ENCODE peak calls at places on chromosomes 6 and 20, in four cellular contexts. Q, Y, C and Z are unnamed samples. For H3K9me3, the result is how much of the 10 kb centered on the place peaks cover.

GRCh38 chr20:10680571-10680970 is 6.8 kb upstream of the JAG1 start:
- DNase-seq in C (no peak), Y (no peak), Q (no peak), Z (no peak)

GRCh38 chr6:106163966-106164877 is 78.1 kb downstream of the PRDM1 start:
- DNase-seq in Y (peak), C (no peak), Q (peak), Z (peak)

GRCh38 chr6:63460971-63461370 is 111.3 kb upstream of the LOC128125822 start:
- DNase-seq in Q (no peak), Y (no peak), C (no peak), Z (no peak)

GRCh38 chr6:170137176-170137891 is 153.5 kb downstream of the DLL1 start:
- DNase-seq in Y (peak), C (no peak), Q (peak), Z (no peak)

GRCh38 chr6:38997128-38997761 is 51.3 kb upstream of the GLP1R start:
- DNase-seq in Q (no peak), C (peak), Y (no peak), Z (peak)

GRCh38 chr6:29564875-29565274 is 5.3 kb upstream of the UBD start:
- DNase-seq in C (no peak), Y (no peak), Q (no peak), Z (peak)

GRCh38 chr6:1613631-1614447 is 4.1 kb downstream of the FOXC1 start:
- DNase-seq in Q (no peak), C (no peak), Y (peak), Z (no peak)

GRCh38 chr6:77740380-77740779 is 87.5 kb downstream of the MEI4 start:
- DNase-seq in Q (no peak), Y (no peak), C (peak), Z (peak)

GRCh38 chr20:17228624-17229061 is 1.8 kb downstream of the PCSK2 start:
- DNase-seq in C (peak), Q (no peak), Y (no peak), Z (no peak)

GRCh38 chr20:61832181-61832580 is 233.5 kb downstream of the TAF4 start:
- DNase-seq in C (no peak), Y (no peak), Q (no peak), Z (no peak)

GRCh38 chr20:25336561-25337422 is 53.8 kb downstream of the ABHD12 start:
- DNase-seq in Y (no peak), Q (no peak), C (peak), Z (no peak)

GRCh38 chr20:21583486-21584168 is 69.8 kb upstream of the NKX2-2 start:
- DNase-seq in Y (no peak), C (no peak), Q (no peak), Z (no peak)

GRCh38 chr20:11098888-11099287 is 425.1 kb upstream of the JAG1 start:
- DNase-seq in Q (no peak), Y (no peak), C (no peak), Z (no peak)

GRCh38 chr20:7399114-7399513 is 541.1 kb downstream of the HAO1 start:
- DNase-seq in Q (no peak), Y (no peak), C (no peak), Z (no peak)

GRCh38 chr6:140538926-140539325 is 1164.5 kb upstream of the CITED2 start:
- DNase-seq in C (no peak), Y (no peak), Q (no peak), Z (no peak)

GRCh38 chr6:40936810-40937209 is 102.2 kb downstream of the UNC5CL start:
- DNase-seq in Q (no peak), C (peak), Y (no peak), Z (no peak)

DNA sequence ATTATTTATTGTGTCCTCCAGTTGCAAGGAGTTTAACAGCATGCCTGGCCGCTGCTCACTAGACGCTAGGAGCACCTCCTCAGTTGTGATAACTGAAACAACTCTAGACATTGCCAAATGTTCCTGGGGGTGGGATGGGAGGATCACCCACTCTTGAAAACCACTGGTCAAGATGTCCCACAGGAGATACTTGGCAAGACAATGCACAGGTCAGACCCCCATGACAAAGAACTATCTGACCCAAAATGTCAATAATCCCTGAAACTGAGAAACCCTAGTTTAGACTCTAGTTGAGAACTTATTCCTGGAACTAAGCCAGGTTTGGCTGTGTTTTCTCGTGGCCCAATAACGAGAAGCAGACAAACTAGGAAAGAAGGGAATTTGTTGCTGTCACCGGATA is 9.5 kb upstream of the FKBPL start:
- DNase-seq in C (no peak), Q (no peak), Y (no peak), Z (no peak)
- H3K27ac ChIP-seq in C (no peak), Q (no peak), Y (no peak), Z (no peak)

DNA sequence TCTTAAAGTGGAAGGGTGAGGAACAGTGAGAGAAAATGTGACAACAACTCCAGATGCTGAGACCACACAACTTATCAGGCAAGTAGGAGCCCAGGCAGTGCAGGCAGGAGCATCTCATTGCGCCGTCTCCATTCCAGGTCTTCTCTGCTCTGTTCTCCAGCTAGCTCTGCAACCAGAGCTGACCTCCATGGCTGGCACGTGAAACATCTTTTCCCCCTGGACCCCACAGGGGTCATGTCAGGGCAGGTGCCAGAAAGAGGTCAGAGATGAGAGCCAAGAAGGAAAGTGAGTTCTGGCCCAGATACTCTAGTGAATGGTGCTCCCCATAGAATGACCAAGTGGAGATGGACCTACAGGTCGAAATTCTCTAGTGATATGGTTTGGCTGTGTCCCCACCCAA is 281.4 kb downstream of the SMOC2 start:
- DNase-seq in Q (no peak), C (no peak), Y (no peak), Z (no peak)
- H3K9me3 ChIP-seq in Q (under half), C (under half), Y (under half), Z (under half)

DNA sequence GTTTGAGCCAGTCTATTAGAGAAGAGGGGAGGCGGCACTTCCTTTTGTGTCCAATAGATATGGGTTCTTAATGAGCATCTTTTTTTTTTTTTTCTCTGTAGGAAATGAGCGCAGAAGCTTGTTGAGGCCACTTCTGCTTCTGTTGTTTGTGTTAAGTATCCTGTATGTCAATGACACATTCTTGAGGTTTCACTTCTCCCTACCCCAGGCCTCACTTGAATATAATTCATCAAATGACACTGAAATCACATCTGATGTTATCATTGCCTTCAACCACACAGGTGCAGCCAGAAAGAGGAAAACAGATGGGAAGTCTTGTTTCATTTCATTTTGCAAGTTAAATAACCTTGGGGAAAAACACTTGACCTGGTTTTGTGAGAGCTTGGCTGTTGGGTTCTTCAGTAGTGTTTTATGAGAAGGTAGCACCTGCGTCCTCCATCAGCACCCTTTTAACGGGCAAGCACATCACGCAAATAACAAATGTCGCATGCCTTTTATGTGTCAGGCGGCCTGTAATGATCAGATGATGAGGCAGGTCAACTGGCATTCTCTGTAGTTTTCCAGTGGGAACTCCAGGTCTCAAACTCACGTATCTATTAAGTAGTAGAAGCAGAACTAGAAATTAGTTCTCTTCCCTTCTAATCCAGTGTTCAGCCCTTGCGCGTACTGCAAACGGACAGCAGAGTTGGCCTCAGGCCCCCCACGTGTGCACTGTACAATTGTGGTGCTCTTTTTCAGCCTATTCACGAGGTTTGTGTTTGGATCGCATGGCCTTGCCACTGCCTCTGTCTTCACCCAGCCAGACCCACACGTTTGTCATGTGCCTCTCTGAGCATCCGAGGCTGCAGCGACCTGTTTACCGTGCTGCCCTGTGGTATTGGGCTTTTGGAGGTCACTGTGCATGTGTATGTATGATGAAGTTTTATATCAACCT is 23.5 kb downstream of the PLEKHG1 start:
- DNase-seq in Q (no peak), Y (no peak), C (no peak), Z (peak)
- H3K4me3 ChIP-seq in Q (no peak), Y (no peak), C (no peak), Z (peak)

GRCh38 chr6:25903467-25904099 is 26.9 kb downstream of the SLC17A2 start:
- DNase-seq in Y (no peak), Q (no peak), C (no peak), Z (no peak)

GRCh38 chr6:25911359-25911758 is 19.1 kb downstream of the SLC17A2 start:
- DNase-seq in Q (no peak), C (no peak), Y (no peak), Z (no peak)

GRCh38 chr6:25902071-25902470 is 28.0 kb upstream of the SLC17A3 start:
- DNase-seq in C (no peak), Y (no peak), Q (no peak), Z (no peak)

GRCh38 chr6:25907475-25908014 is 22.9 kb downstream of the SLC17A2 start:
- DNase-seq in C (no peak), Y (no peak), Q (no peak), Z (no peak)
- H3K27ac ChIP-seq in C (no peak), Y (no peak), Q (no peak), Z (no peak)

GRCh38 chr20:56171087-56172012 is 77.2 kb upstream of the MC3R start:
- DNase-seq in Q (no peak), C (peak), Y (no peak), Z (peak)
- H3K9me3 ChIP-seq in Q (under half), C (under half), Y (under half), Z (under half)

GRCh38 chr20:35615667-35616464 is at the start of gene SPAG4:
- DNase-seq in C (no peak), Q (peak), Y (peak), Z (peak)

GRCh38 chr20:35616465-35617396 is 1.1 kb downstream of the SPAG4 start:
- DNase-seq in C (peak), Q (peak), Y (peak), Z (peak)

GRCh38 chr20:35618372-35619131 is 2.9 kb downstream of the SPAG4 start:
- DNase-seq in C (peak), Y (no peak), Q (no peak), Z (peak)

GRCh38 chr20:35618032-35618371 is 2.4 kb downstream of the SPAG4 start:
- DNase-seq in Q (no peak), C (no peak), Y (no peak), Z (no peak)

GRCh38 chr20:35617397-35618031 is 1.9 kb downstream of the SPAG4 start:
- DNase-seq in C (peak), Q (peak), Y (peak), Z (peak)
- H3K4me3 ChIP-seq in C (peak), Q (peak), Y (peak), Z (peak)

GRCh38 chr6:132401120-132401940 is at the start of gene MOXD1:
- DNase-seq in C (no peak), Q (no peak), Y (peak), Z (no peak)
- H3K27ac ChIP-seq in C (no peak), Q (no peak), Y (no peak), Z (no peak)

GRCh38 chr20:2576317-2576727 is 39.9 kb downstream of the TMC2 start:
- DNase-seq in Q (no peak), C (peak), Y (no peak), Z (no peak)
- H3K9me3 ChIP-seq in Q (under half), C (under half), Y (under half), Z (under half)

GRCh38 chr6:118935331-118935668 is 341 bp upstream of the MCM9 start:
- DNase-seq in C (no peak), Y (no peak), Q (no peak), Z (no peak)

GRCh38 chr6:118939683-118940082 is 4.7 kb upstream of the MCM9 start:
- DNase-seq in C (no peak), Y (no peak), Q (no peak), Z (no peak)

GRCh38 chr6:118933855-118934460 is 1.0 kb downstream of the MCM9 start:
- DNase-seq in Q (no peak), Y (no peak), C (no peak), Z (no peak)

GRCh38 chr6:118934461-118935330 is at the start of gene MCM9:
- DNase-seq in C (peak), Y (peak), Q (peak), Z (peak)

DNA sequence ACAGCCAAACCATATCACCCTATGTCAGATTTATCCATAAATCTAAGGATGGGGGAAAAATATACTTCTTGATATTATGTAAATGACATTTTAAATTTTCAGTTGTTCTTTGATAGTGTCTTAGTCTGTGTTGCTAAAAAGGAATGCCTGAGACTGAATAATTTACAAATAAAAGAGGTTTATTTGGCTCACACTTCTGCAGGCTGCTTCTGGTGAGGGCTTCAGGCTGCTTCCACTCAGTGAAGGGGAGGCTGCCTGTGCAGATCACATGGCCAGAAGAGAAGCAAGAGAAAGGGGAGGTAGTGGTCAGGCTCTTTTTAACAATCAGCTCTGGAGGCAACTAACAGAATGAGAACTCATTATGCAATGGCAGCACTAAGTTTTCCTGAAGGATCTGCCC is 1.3 kb upstream of the MCM9 start:
- DNase-seq in Q (no peak), C (no peak), Y (no peak), Z (no peak)
- H3K4me3 ChIP-seq in Q (no peak), C (no peak), Y (no peak), Z (no peak)

DNA sequence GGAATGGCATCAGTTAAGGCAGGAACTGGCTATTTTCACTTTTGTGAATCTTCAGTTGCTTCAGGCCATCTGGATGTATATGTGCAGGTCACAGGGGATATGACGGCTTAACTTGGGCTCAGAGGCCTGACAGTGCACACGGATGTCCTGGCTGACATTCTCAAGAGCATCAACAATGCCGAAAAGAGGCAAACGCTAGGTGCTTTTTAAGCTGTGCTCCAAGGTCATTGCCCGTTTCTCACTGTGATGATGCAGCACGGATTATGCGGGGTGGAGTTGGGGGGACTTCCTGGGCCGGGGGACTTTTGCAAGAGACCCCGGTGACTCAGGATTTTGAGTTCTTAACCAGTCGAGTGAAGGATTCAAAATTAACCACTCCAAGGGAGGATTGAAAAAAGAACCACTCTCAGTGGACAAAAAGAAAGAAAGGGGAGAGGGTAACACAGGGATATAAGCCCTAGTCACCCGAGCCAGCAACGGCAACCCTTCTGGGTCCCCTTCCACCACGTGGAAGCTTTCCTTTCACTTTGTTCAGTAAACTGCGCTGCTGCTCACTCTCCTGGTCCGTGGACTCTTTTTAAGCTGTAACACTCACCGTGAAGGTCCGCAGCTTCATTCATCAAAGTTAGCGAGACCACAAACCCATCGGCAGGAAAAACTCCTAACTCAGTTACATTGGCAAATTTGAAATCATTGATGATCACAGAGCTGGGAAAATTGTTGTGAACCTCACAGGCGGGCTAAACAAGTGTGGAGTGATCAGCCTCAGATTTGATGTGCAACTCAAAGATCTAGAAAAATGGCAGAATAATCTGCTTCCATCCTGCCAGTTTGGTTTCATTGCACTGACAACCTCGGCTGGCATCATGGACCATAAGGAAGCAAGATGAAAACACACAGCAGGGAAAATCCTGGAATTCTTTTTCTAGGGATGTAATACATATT is 199.2 kb downstream of the ARID1B start:
- DNase-seq in Y (no peak), Q (no peak), C (no peak), Z (peak)
- H3K27ac ChIP-seq in Y (peak), Q (no peak), C (no peak), Z (peak)